ENCODE peak calls at places on chromosomes 11 and 22, in eight cellular contexts. L, Q, I, H, T, R, J and Y are unnamed samples.

GRCh38 chr11:17135934-17136683 is 58.6 kb upstream of the RPS13 start:
- DNase-seq in L (no peak), R (no peak), I (no peak), Q (no peak), T (no peak), J (no peak), H (no peak), Y (no peak)

GRCh38 chr22:17350292-17350691 is 19.0 kb upstream of the CECR2 start:
- DNase-seq in L (no peak), R (no peak), I (no peak), J (no peak), T (no peak), H (peak; percentile 35), Q (no peak), Y (no peak)

GRCh38 chr11:93820085-93820710 is 30.2 kb downstream of the VSTM5 start:
- DNase-seq in Q (no peak), I (no peak), R (no peak), T (no peak), H (no peak), L (no peak), J (no peak), Y (no peak)

GRCh38 chr11:11620251-11620965 is 1.4 kb downstream of the GALNT18 start:
- DNase-seq in R (no peak), H (peak; percentile 17), T (no peak), Q (peak; percentile 65), J (peak; percentile 48), I (no peak), L (no peak), Y (no peak)

GRCh38 chr11:129458756-129459535 is 83.3 kb downstream of the BARX2 start:
- DNase-seq in L (no peak), Q (no peak), R (no peak), I (no peak), H (no peak), J (no peak), T (no peak), Y (no peak)

GRCh38 chr11:13440100-13440855 is 22.7 kb downstream of the BTBD10 start:
- DNase-seq in R (peak; percentile 80), H (peak; percentile 94), L (no peak), I (no peak), Q (no peak), J (peak; percentile 32), T (peak; percentile 94), Y (no peak)

GRCh38 chr11:100680070-100680469 is 7.0 kb upstream of the ARHGAP42 start:
- DNase-seq in Q (no peak), R (no peak), H (no peak), J (peak; percentile 14), I (no peak), L (no peak), T (no peak), Y (peak; percentile 42)

GRCh38 chr11:70547386-70547785 is 149.1 kb downstream of the CTTN start:
- DNase-seq in H (no peak), Q (no peak), I (no peak), T (no peak), R (no peak), L (no peak), J (no peak), Y (no peak)

GRCh38 chr11:3802016-3802790 is 4.8 kb upstream of the NUP98 start:
- DNase-seq in L (no peak), T (peak; percentile 33), J (no peak), I (no peak), H (peak; percentile 45), Q (no peak), R (no peak), Y (no peak)

GRCh38 chr11:126385991-126386728 is 30.7 kb downstream of the ST3GAL4 start:
- DNase-seq in Q (no peak), T (no peak), R (no peak), J (no peak), I (no peak), L (no peak), H (no peak), Y (no peak)

GRCh38 chr11:126408901-126409670 is 53.6 kb downstream of the ST3GAL4 start:
- DNase-seq in J (no peak), I (no peak), Q (no peak), T (no peak), H (no peak), R (no peak), L (no peak), Y (no peak)

GRCh38 chr11:15941206-15941770 is 415.1 kb downstream of the SOX6 start:
- DNase-seq in L (peak; percentile 30), Q (no peak), I (peak; percentile 9), H (peak; percentile 50), J (peak; percentile 6), T (peak; percentile 43), R (no peak), Y (no peak)

GRCh38 chr11:10451399-10452116 is 3.5 kb upstream of the AMPD3 start:
- DNase-seq in R (no peak), L (no peak), Q (no peak), H (no peak), T (no peak), I (peak; percentile 93), J (peak; percentile 72), Y (no peak)

GRCh38 chr11:24391165-24391564 is 105.7 kb upstream of the LUZP2 start:
- DNase-seq in T (peak; percentile 45), Q (no peak), H (peak; percentile 70), L (no peak), I (peak; percentile 50), J (no peak), R (peak; percentile 37), Y (no peak)

GRCh38 chr22:38110008-38110862 is at the start of gene BAIAP2L2:
- DNase-seq in L (no peak), H (no peak), Q (peak; percentile 23), I (no peak), J (no peak), R (no peak), T (no peak), Y (peak; percentile 40)

GRCh38 chr11:1837171-1838076 is 1.4 kb upstream of the TNNI2 start:
- DNase-seq in H (peak; percentile 28), T (peak; percentile 78), J (peak; percentile 85), Q (peak; percentile 72), I (peak; percentile 85), L (no peak), R (no peak), Y (no peak)

GRCh38 chr11:17314232-17314547 is 37.4 kb upstream of the NCR3LG1 start:
- DNase-seq in I (no peak), L (no peak), Q (no peak), H (peak; percentile 86), J (peak; percentile 13), R (peak; percentile 82), T (peak; percentile 84), Y (no peak)

GRCh38 chr11:9565822-9566560 is 7.5 kb upstream of the WEE1 start:
- DNase-seq in L (no peak), I (peak; percentile 95), R (peak; percentile 100), T (peak; percentile 99), J (peak; percentile 35), H (peak; percentile 100), Q (peak; percentile 41), Y (no peak)

GRCh38 chr22:20761536-20761935 is 12.4 kb upstream of the SERPIND1 start:
- DNase-seq in I (no peak), T (no peak), R (no peak), Q (no peak), J (no peak), H (peak; percentile 65), L (no peak), Y (no peak)

GRCh38 chr22:44326549-44326881 is 13.8 kb upstream of the SHISAL1 start:
- DNase-seq in T (no peak), L (no peak), J (no peak), I (no peak), R (no peak), H (no peak), Q (no peak), Y (no peak)
- H3K4me3 ChIP-seq in T (peak overlapping the region; percentile 54), L (peak overlapping the region; percentile 64), J (no peak overlapping the region), I (no peak overlapping the region), R (peak overlapping the region; percentile 68), H (peak overlapping the region; percentile 87), Q (no peak overlapping the region), Y (peak overlapping the region; percentile 58)

GRCh38 chr22:44686873-44687600 is 15.0 kb upstream of the PRR5 start:
- DNase-seq in I (no peak), L (no peak), Q (no peak), T (peak; percentile 71), J (no peak), R (no peak), H (peak; percentile 57), Y (no peak)

GRCh38 chr22:44692662-44693007 is 9.4 kb upstream of the PRR5 start:
- DNase-seq in Q (no peak), L (no peak), I (no peak), R (no peak), T (no peak), H (no peak), J (no peak), Y (no peak)

GRCh38 chr22:44691796-44692661 is 10.0 kb upstream of the PRR5 start:
- DNase-seq in R (no peak), J (no peak), I (no peak), T (no peak), L (no peak), Q (no peak), H (no peak), Y (no peak)

GRCh38 chr22:44689173-44689572 is 12.8 kb upstream of the PRR5 start:
- DNase-seq in I (no peak), H (peak; percentile 61), R (no peak), T (no peak), Q (no peak), L (no peak), J (no peak), Y (no peak)

GRCh38 chr22:44689915-44690524 is 12.0 kb upstream of the PRR5 start:
- DNase-seq in I (no peak), R (no peak), J (no peak), L (no peak), Q (no peak), H (no peak), T (no peak), Y (no peak)
- H3K4me3 ChIP-seq in I (no peak overlapping the region), R (no peak overlapping the region), J (no peak overlapping the region), L (no peak overlapping the region), Q (no peak overlapping the region), H (no peak overlapping the region), T (no peak overlapping the region), Y (no peak overlapping the region)

DNA sequence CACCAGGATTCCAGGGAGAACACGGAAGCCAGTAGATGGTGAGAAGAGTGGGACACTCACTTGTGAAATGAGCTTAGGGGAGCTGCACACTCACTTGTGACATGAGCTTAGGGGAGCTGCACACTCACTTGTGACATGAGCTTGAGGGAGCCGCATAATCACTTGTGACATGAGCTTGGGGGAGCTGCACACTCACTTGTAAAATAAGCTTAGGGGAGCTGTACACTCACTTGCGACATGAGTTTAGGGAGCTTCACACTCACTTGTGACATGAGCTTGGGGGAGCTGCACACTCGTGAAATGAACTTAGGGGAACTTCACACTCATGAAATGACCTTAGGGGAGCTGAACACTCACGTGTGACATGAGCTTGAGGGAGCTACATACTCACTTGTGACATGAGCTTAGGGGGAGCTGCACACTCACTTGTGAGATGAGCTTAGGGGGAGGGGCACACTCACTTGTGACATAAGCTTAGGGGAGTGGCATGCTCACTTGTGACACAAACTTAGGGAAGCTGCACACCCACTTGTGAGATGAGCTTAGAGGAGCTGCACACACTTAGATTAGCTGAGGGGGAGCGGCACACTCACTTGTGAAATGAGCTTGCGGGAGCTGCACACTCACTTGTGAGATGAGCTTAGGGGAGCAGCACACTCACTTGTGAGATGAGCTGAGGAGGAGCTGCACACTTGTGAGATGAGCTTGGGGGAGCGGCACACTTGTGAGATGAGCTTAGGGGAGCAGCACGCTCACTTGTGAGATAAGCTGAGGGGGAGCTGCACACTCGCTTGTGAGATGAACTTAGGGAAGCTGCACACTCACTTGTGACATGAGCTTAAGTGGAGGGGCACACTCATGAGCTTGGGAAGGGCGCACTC is 59.0 kb downstream of the NCAPD3 start:
- DNase-seq in Q (no peak), I (no peak), T (no peak), J (no peak), H (no peak), R (no peak), L (no peak), Y (no peak)
- H3K4me3 ChIP-seq in Q (no peak overlapping the region), I (no peak overlapping the region), T (no peak overlapping the region), J (no peak overlapping the region), H (no peak overlapping the region), R (no peak overlapping the region), L (no peak overlapping the region), Y (no peak overlapping the region)

GRCh38 chr11:120216426-120217102 is 5.7 kb downstream of the OAF start:
- DNase-seq in J (no peak), H (no peak), T (no peak), Q (no peak), R (no peak), I (no peak), L (no peak), Y (no peak)
- H3K4me3 ChIP-seq in J (no peak overlapping the region), H (no peak overlapping the region), T (no peak overlapping the region), Q (no peak overlapping the region), R (no peak overlapping the region), I (no peak overlapping the region), L (no peak overlapping the region), Y (no peak overlapping the region)